ENCODE peak calls at places on chromosomes 1 and 21, in nine cellular contexts. F is CD8-positive, alpha-beta T cell; I is GM13977; D is lung; L is bronchial epithelial cell; K is A673; P is activated B cell treated with CpG ODN at 0.5 μM for 24 hours; W is MCF 10A; N is A549. X is an unnamed sample.

GRCh38 chr21:17784604-17785402 is 34.4 kb downstream of the C21orf91 start:
- DNase-seq in F (no peak), I (peak), D (no peak), L (peak), K (no peak), P (no peak), W (no peak), N (no peak), X (no peak)

GRCh38 chr1:241834733-241835377 is 13.1 kb upstream of the EXO1 start:
- DNase-seq in F (no peak), I (no peak), D (no peak), L (peak), K (peak), P (no peak), W (peak), N (peak), X (no peak)

GRCh38 chr1:110896090-110896489 is 23.1 kb downstream of the CD53 start:
- DNase-seq in F (no peak), I (no peak), D (no peak), L (no peak), K (no peak), P (no peak), W (no peak), N (no peak), X (no peak)

GRCh38 chr1:26697978-26698849 is 2.4 kb downstream of the ARID1A start:
- DNase-seq in F (no peak), I (peak), D (no peak), L (peak), K (peak), P (peak), W (peak), N (peak), X (peak)

GRCh38 chr1:34806396-34806795 is 13.6 kb downstream of the GJA4 start:
- DNase-seq in F (no peak), I (no peak), D (no peak), L (peak), K (no peak), P (no peak), W (no peak), N (no peak), X (peak)

GRCh38 chr1:52057245-52057644 is 1.1 kb downstream of the BTF3L4 start:
- DNase-seq in F (no peak), I (no peak), D (no peak), L (peak), K (no peak), P (no peak), W (no peak), N (no peak), X (no peak)

GRCh38 chr1:168907053-168907452 is 178.0 kb upstream of the DPT start:
- DNase-seq in F (no peak), I (no peak), D (peak), L (peak), K (no peak), P (no peak), W (no peak), N (no peak), X (peak)

GRCh38 chr1:177847843-177848242 is 122.0 kb downstream of the SEC16B start:
- DNase-seq in F (no peak), I (no peak), D (no peak), L (peak), K (no peak), P (no peak), W (no peak), N (no peak), X (peak)

GRCh38 chr1:31932491-31933316 is 5.5 kb downstream of the PTP4A2 start:
- DNase-seq in F (no peak), I (no peak), D (no peak), L (peak), K (no peak), P (no peak), W (no peak), N (no peak), X (no peak)

GRCh38 chr1:147669475-147670318 is 627 bp downstream of the ACP6 start:
- DNase-seq in F (peak), I (peak), D (peak), L (peak), K (peak), P (peak), W (peak), N (peak), X (peak)

GRCh38 chr1:8539683-8540082 is 221.8 kb downstream of the SLC45A1 start:
- DNase-seq in F (no peak), I (no peak), D (no peak), L (no peak), K (no peak), P (no peak), W (no peak), N (no peak), X (no peak)

GRCh38 chr1:77230051-77230450 is 10.8 kb upstream of the PIGK start:
- DNase-seq in F (no peak), I (no peak), D (no peak), L (peak), K (no peak), P (no peak), W (no peak), N (peak), X (no peak)

GRCh38 chr1:36257375-36257767 is 33.1 kb downstream of the THRAP3 start:
- DNase-seq in F (no peak), I (no peak), D (no peak), L (peak), K (no peak), P (no peak), W (no peak), N (no peak), X (no peak)

GRCh38 chr1:41319803-41320711 is 41.2 kb upstream of the FOXO6 start:
- DNase-seq in F (no peak), I (no peak), D (no peak), L (no peak), K (no peak), P (no peak), W (no peak), N (no peak), X (no peak)

GRCh38 chr1:32352831-32353383 is 9.4 kb downstream of the FAM229A start:
- DNase-seq in F (no peak), I (no peak), D (no peak), L (no peak), K (no peak), P (no peak), W (no peak), N (no peak), X (no peak)

GRCh38 chr1:54347955-54348699 is 58.1 kb downstream of the SSBP3 start:
- DNase-seq in F (no peak), I (no peak), D (peak), L (no peak), K (no peak), P (no peak), W (no peak), N (no peak), X (no peak)

GRCh38 chr1:152917794-152918193 is 9.4 kb downstream of the IVL start:
- DNase-seq in F (no peak), I (no peak), D (no peak), L (peak), K (peak), P (no peak), W (peak), N (no peak), X (no peak)

GRCh38 chr1:28671254-28671780 is 2.7 kb downstream of the GMEB1 start:
- DNase-seq in F (no peak), I (no peak), D (no peak), L (no peak), K (no peak), P (no peak), W (no peak), N (no peak), X (no peak)

GRCh38 chr1:28663871-28664470 is 4.6 kb upstream of the GMEB1 start:
- DNase-seq in F (no peak), I (no peak), D (no peak), L (no peak), K (no peak), P (no peak), W (no peak), N (no peak), X (no peak)

GRCh38 chr1:28668956-28669719 is 554 bp downstream of the GMEB1 start:
- DNase-seq in F (peak), I (peak), D (peak), L (peak), K (peak), P (peak), W (peak), N (peak), X (peak)

GRCh38 chr1:28666806-28667205 is 1.8 kb upstream of the GMEB1 start:
- DNase-seq in F (no peak), I (no peak), D (no peak), L (no peak), K (no peak), P (no peak), W (no peak), N (no peak), X (no peak)

DNA sequence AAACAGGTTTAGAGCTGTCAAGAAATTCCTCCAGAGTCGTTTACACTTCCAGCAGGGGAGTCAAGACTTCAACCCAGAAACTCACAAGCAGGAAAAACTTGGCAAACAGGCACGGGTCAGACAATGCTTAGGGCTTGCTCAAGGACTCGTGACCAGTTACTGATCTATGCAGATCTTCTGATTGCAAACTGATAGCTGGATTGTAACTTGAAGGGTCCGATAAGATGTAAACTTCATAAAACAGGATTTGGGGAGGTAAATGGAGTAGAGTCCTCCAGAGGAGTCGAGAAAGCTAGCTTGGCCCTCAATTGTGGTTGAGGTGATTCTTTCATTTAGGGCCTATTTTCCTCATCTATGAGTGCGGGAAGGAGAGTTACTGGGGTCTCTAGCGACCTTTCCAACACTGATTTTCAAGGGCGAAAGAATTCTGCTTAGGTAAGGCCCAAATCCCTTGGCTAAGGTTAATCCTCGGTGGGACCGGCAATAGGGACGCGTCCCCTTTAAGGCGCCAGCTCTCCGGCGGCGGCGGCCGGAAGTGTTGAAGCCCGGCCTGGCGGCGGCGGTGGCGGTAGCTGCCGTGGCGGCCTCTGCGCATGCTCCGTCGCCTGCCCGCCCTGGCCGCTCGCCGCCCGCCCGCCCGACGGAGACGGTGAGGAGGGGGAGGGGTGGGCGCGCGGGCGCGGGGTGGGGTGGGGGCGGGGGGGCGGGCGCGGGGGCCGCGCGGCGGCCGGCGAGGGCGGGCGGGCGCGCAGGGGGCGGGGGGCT is at the start of gene GMEB1:
- DNase-seq in F (peak), I (peak), D (peak), L (peak), K (peak), P (peak), W (peak), N (peak), X (peak)
- TF ChIP-seq CTCF in F (no peak), I (no peak), D (no peak), L (no peak), K (no peak), P (no peak), W (no peak), N (no peak), X (no peak)

GRCh38 chr1:3069491-3070303 is 694 bp downstream of the PRDM16 start:
- DNase-seq in F (no peak), I (no peak), D (peak), L (peak), K (peak), P (no peak), W (no peak), N (peak), X (peak)
- TF ChIP-seq CTCF in F (no peak), I (no peak), D (no peak), L (peak), K (no peak), P (no peak), W (no peak), N (peak), X (peak)

GRCh38 chr1:56833088-56833487 is 13.9 kb upstream of the FYB2 start:
- DNase-seq in F (no peak), I (no peak), D (no peak), L (no peak), K (no peak), P (no peak), W (no peak), N (no peak), X (no peak)
- TF ChIP-seq CTCF in F (no peak), I (no peak), D (no peak), L (no peak), K (no peak), P (no peak), W (no peak), N (no peak), X (no peak)

GRCh38 chr1:67144696-67145095 is 9.9 kb upstream of the C1orf141 start:
- DNase-seq in F (no peak), I (peak), D (no peak), L (no peak), K (peak), P (no peak), W (no peak), N (no peak), X (no peak)
- TF ChIP-seq CTCF in F (peak), I (peak), D (no peak), L (peak), K (peak), P (no peak), W (peak), N (peak), X (peak)

DNA sequence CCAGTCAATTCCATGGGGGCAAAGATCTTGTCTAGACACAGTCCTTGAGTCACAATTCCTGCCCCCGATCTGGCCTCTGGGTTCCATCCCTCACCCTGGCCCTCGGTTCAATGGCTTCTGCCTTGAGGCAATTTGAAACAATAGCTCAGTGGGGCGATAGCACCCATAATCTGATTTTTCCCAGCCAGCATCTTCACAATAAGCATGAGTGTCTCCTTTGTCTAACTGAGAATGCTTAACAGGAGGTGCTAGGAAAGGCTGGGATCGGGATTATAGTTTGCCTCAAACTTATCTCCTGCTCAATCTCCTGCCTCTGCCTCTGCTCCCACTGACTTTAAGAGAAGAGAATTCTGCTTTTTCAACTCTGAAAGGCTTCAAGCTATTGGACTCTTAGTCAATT is 293.9 kb upstream of the PROX1 start:
- DNase-seq in F (no peak), I (no peak), D (no peak), L (no peak), K (no peak), P (no peak), W (no peak), N (no peak), X (no peak)
- TF ChIP-seq CTCF in F (no peak), I (no peak), D (no peak), L (no peak), K (no peak), P (no peak), W (no peak), N (no peak), X (no peak)

GRCh38 chr21:46324390-46325072 is 575 bp downstream of the PCNT start:
- DNase-seq in F (peak), I (peak), D (peak), L (peak), K (peak), P (peak), W (peak), N (peak), X (peak)
- TF ChIP-seq CTCF in F (no peak), I (peak), D (no peak), L (no peak), K (no peak), P (no peak), W (peak), N (no peak), X (no peak)

GRCh38 chr1:227945891-227946623 is 1.7 kb downstream of the WNT9A start:
- DNase-seq in F (no peak), I (peak), D (peak), L (peak), K (no peak), P (peak), W (peak), N (peak), X (peak)

GRCh38 chr1:227947425-227947677 is 381 bp downstream of the WNT9A start:
- DNase-seq in F (no peak), I (peak), D (no peak), L (no peak), K (no peak), P (peak), W (no peak), N (peak), X (peak)

GRCh38 chr1:227944931-227945890 is 2.5 kb downstream of the WNT9A start:
- DNase-seq in F (no peak), I (peak), D (no peak), L (no peak), K (no peak), P (peak), W (no peak), N (no peak), X (no peak)

GRCh38 chr1:227947678-227948492 is at the start of gene WNT9A:
- DNase-seq in F (no peak), I (peak), D (no peak), L (peak), K (peak), P (peak), W (peak), N (peak), X (peak)

DNA sequence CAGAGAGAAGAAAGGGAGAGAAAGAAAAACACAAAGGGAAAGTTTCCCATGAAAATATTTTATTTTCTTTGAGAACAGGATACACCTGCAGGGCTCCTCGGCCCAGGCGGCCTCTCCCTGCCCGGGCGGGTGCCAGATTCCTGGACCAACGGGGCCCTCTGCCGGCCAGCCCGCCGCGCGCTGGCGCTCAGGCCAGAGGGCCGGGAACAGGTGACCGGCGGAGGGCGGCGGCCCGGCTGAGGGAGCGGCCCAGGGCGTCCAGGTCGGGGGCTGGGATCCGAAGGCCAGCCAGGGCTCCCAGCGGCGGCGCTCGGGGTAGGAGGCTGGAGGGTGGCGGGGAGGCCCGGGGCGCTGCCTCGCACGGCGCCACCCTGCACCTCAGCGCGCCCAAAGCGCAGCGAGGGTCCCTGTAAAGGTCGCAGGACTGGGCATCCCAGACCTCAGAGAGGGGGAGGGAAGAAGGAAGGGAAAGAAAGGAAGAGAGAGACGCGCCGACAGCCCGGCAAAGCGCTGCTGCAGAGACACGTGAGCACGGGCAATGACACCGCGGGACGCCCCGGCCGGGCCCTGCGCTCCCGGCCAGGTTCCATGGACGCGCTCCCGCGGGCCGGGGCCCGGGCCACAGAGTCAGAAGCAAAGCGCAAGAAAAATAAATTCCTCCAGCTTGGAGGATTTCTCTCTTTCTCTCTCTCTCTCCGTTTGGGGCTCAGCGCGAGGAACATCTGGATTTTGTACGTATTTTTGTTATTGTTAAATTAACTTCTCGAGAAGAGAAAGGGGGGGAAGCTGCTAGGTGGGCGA is 908 bp downstream of the WNT9A start:
- DNase-seq in F (no peak), I (peak), D (peak), L (no peak), K (peak), P (peak), W (peak), N (peak), X (peak)
- TF ChIP-seq CTCF in F (peak), I (peak), D (peak), L (peak), K (peak), P (no peak), W (peak), N (peak), X (peak)

GRCh38 chr1:15885701-15886612 is 38.5 kb downstream of the SPEN start:
- DNase-seq in F (peak), I (no peak), D (peak), L (peak), K (peak), P (peak), W (peak), N (peak), X (peak)
- TF ChIP-seq CTCF in F (no peak), I (no peak), D (no peak), L (no peak), K (peak), P (no peak), W (peak), N (peak), X (no peak)

GRCh38 chr1:203593723-203594122 is 32.9 kb upstream of the ATP2B4 start:
- DNase-seq in F (peak), I (peak), D (no peak), L (peak), K (no peak), P (peak), W (peak), N (peak), X (no peak)
- TF ChIP-seq CTCF in F (peak), I (peak), D (no peak), L (peak), K (peak), P (no peak), W (peak), N (no peak), X (no peak)

DNA sequence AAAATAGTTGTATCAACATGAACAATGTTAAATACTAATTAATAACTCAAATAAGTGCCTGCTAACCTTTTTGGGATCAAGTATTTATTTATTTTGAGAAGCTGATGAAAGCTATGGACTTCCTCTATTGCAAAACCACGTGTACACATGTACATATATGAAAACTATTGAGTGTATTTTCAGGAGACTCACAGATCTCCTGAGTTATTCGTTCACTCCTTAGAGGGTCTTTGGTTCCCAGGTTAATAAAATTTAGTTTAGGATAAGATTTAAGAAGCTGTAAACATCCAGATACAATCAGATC is 130.5 kb downstream of the DISC1 start:
- DNase-seq in F (no peak), I (no peak), D (no peak), L (no peak), K (no peak), P (no peak), W (no peak), N (no peak), X (no peak)
- TF ChIP-seq CTCF in F (peak), I (no peak), D (no peak), L (no peak), K (no peak), P (no peak), W (no peak), N (no peak), X (peak)